ENCODE peak calls at places on chromosomes 13 and 19, in five cellular contexts. I, V, C, K and M are unnamed samples. For H3K9me3, the result is how much of the 10 kb centered on the place peaks cover.

GRCh38 chr19:47263169-47263560 is 6.8 kb downstream of the CCDC9 start:
- DNase-seq in I (no peak), V (no peak), C (no peak), K (no peak), M (no peak)

GRCh38 chr19:35154535-35155406 is at the start of gene FXYD5:
- DNase-seq in I (peak), V (peak), C (peak), K (peak), M (peak)

GRCh38 chr19:33048806-33049676 is 15.6 kb downstream of the RHPN2 start:
- DNase-seq in I (no peak), V (no peak), C (no peak), K (no peak), M (peak)

GRCh38 chr13:110000534-110001345 is 214.4 kb upstream of the IRS2 start:
- DNase-seq in I (no peak), V (no peak), C (no peak), K (no peak), M (no peak)

GRCh38 chr13:94667190-94667589 is 45.2 kb downstream of the SOX21 start:
- DNase-seq in I (no peak), V (no peak), C (no peak), K (no peak), M (no peak)

GRCh38 chr13:31009166-31009565 is 76.7 kb downstream of the TEX26 start:
- DNase-seq in I (no peak), V (no peak), C (no peak), K (no peak), M (no peak)

GRCh38 chr13:20924758-20925394 is 22.3 kb upstream of the XPO4 start:
- DNase-seq in I (peak), V (peak), C (peak), K (peak), M (peak)

GRCh38 chr13:75910591-75910990 is 274.5 kb downstream of the LMO7 start:
- DNase-seq in I (no peak), V (no peak), C (no peak), K (no peak), M (no peak)

GRCh38 chr13:26498524-26499208 is 58.8 kb upstream of the WASF3 start:
- DNase-seq in I (no peak), V (no peak), C (no peak), K (no peak), M (no peak)

GRCh38 chr13:103469771-103470170 is 403.6 kb upstream of the SLC10A2 start:
- DNase-seq in I (no peak), V (no peak), C (no peak), K (no peak), M (no peak)

GRCh38 chr13:113567681-113568080 is 16.9 kb upstream of the TFDP1 start:
- DNase-seq in I (peak), V (no peak), C (no peak), K (no peak), M (no peak)

GRCh38 chr13:80083516-80084085 is 257.3 kb downstream of the SPRY2 start:
- DNase-seq in I (no peak), V (no peak), C (no peak), K (no peak), M (no peak)

GRCh38 chr19:24052811-24053210 is 34.2 kb upstream of the ZNF254 start:
- DNase-seq in I (no peak), V (no peak), C (no peak), K (no peak), M (no peak)

GRCh38 chr19:29155683-29156082 is 57.3 kb downstream of the UQCRFS1 start:
- DNase-seq in I (no peak), V (no peak), C (no peak), K (no peak), M (no peak)

GRCh38 chr13:42373048-42373812 is 101.3 kb downstream of the AKAP11 start:
- DNase-seq in I (no peak), V (no peak), C (no peak), K (no peak), M (no peak)

GRCh38 chr19:17235618-17236413 is 9.8 kb downstream of the OCEL1 start:
- DNase-seq in I (peak), V (peak), C (peak), K (no peak), M (peak)

GRCh38 chr13:73754727-73755292 is 379.4 kb downstream of the KLF12 start:
- DNase-seq in I (no peak), V (peak), C (peak), K (peak), M (peak)

GRCh38 chr13:29511439-29511814 is 84.1 kb downstream of the SLC7A1 start:
- DNase-seq in I (no peak), V (no peak), C (no peak), K (no peak), M (no peak)

GRCh38 chr13:72889496-72889895 is 107.6 kb downstream of the PIBF1 start:
- DNase-seq in I (no peak), V (no peak), C (no peak), K (no peak), M (no peak)

GRCh38 chr19:37565370-37565669 is 29.3 kb downstream of the ZNF571 start:
- DNase-seq in I (no peak), V (no peak), C (no peak), K (no peak), M (no peak)
- H3K9me3 ChIP-seq in I (under half), V (half or more), C (under half), K (under half), M (under half)

GRCh38 chr19:9159891-9160290 is 18.9 kb upstream of the OR7D2 start:
- DNase-seq in I (no peak), V (no peak), C (no peak), K (no peak), M (no peak)

GRCh38 chr19:9156304-9156703 is 16.1 kb downstream of the ZNF317 start:
- DNase-seq in I (no peak), V (no peak), C (no peak), K (no peak), M (no peak)

GRCh38 chr19:9155591-9155990 is 15.4 kb downstream of the ZNF317 start:
- DNase-seq in I (no peak), V (no peak), C (no peak), K (no peak), M (no peak)

GRCh38 chr19:9165256-9165655 is 13.5 kb upstream of the OR7D2 start:
- DNase-seq in I (no peak), V (no peak), C (no peak), K (no peak), M (no peak)

DNA sequence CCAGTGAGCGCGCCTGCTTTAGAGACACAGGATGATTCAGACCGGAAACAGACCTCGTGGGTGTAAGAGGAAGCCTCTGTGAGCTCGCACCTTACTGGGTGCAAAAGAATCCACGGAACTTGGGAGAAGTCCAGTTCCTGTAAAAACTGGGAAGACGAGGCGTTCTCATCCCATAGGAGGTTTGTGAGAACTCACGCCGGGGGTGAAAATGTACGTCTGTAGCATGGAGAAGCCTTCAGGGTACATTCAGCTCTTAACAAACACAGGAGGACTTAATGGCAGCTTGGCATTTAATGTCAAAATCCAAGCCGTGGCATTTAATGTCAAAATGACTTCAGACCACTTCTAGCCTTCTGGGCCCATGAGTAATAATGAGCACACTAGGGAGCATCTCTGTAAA is 17.4 kb upstream of the OR7D2 start:
- DNase-seq in I (no peak), V (no peak), C (no peak), K (no peak), M (no peak)
- H3K9me3 ChIP-seq in I (under half), V (under half), C (half or more), K (under half), M (under half)

GRCh38 chr19:58203814-58204475 is 21.1 kb downstream of the ZNF274 start:
- DNase-seq in I (no peak), V (no peak), C (no peak), K (no peak), M (no peak)
- H3K9me3 ChIP-seq in I (under half), V (half or more), C (half or more), K (half or more), M (under half)

GRCh38 chr13:48662226-48662625 is 8.5 kb downstream of the CYSLTR2 start:
- DNase-seq in I (no peak), V (no peak), C (no peak), K (no peak), M (no peak)

DNA sequence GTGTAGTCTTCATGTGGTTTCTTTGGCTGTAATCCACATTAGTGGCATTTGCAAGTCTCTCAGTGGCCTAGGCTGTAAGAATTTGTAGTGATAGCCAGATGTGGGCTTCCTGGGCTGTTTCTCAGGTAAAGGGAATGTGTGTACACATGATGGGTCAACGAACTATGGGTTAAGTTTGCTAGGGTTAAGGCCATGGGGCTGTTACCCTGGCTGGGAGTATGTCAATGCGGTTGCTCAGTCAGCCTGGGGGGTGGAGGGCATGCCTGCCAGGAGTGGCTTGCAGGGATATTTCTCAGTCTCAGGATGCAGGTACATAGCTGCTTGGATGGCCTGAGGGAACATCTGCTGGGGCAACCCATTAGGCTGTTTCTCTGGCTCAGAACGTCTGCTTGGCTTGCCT is 13.4 kb downstream of the CYSLTR2 start:
- DNase-seq in I (no peak), V (no peak), C (no peak), K (no peak), M (no peak)
- H3K9me3 ChIP-seq in I (under half), V (under half), C (under half), K (under half), M (under half)

DNA sequence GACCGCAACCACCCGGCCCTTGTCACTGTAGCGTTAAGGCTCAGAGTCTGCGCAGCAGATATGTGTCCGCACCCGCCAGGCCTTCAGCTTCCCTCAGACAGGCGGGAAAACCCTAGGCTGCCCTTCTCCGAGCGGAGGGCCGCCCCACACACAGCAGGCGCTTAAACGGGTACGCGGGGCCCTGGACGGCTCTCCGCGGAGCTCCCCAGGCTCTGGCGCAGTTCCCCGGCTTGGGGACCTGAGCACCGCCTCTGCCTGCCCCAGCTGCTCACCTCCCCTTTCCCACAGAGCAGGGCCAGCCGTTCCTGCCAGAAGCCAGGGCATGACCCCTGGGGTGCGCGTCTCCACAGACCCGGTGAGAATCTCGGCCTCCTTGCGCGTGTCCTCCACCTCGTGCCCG is 599 bp downstream of the ZNF135 start:
- DNase-seq in I (no peak), V (no peak), C (no peak), K (no peak), M (no peak)
- H3K9me3 ChIP-seq in I (under half), V (under half), C (half or more), K (under half), M (under half)